ENCODE peak calls at places on chromosomes 11 and 22, in four cellular contexts. R is cardiac muscle cell; W is stimulated activated CD4-positive, alpha-beta T cell treated with anti-CD3 and anti-CD28 coated beads, TNF-alpha, amount 100 ng/mL, for 4 hours; V is brain microvascular endothelial cell. Q is an unnamed sample.

GRCh38 chr22:22417495-22418162 is 90.9 kb downstream of the ZNF280B start:
- DNase-seq in R (no peak), V (no peak), W (no peak), Q (no peak)

GRCh38 chr22:48960576-48960975 is 867.1 kb downstream of the BRD1 start:
- DNase-seq in V (no peak), R (no peak), W (no peak), Q (no peak)

GRCh38 chr11:46183819-46184218 is 62.6 kb upstream of the PHF21A start:
- DNase-seq in V (peak), R (no peak), W (no peak), Q (no peak)

GRCh38 chr22:23583153-23583552 is 3.1 kb upstream of the IGLL1 start:
- DNase-seq in R (no peak), V (no peak), W (no peak), Q (no peak)

GRCh38 chr22:24417200-24417599 is 10.2 kb upstream of the ADORA2A start:
- DNase-seq in V (no peak), R (no peak), W (no peak), Q (no peak)

GRCh38 chr11:119709638-119710346 is 19.2 kb downstream of the NECTIN1 start:
- DNase-seq in R (peak), V (peak), W (no peak), Q (peak)

GRCh38 chr11:113773416-113774173 is at the start of gene ZW10:
- DNase-seq in V (peak), R (peak), W (peak), Q (peak)

GRCh38 chr22:32083814-32084213 is 40.8 kb downstream of the SLC5A1 start:
- DNase-seq in W (no peak), V (no peak), R (no peak), Q (no peak)

GRCh38 chr22:44795701-44796630 is 43.6 kb downstream of the ARHGAP8 start:
- DNase-seq in R (no peak), W (no peak), V (no peak), Q (no peak)

GRCh38 chr11:66677599-66678375 is at the start of gene RBM4B:
- DNase-seq in W (peak), R (peak), V (peak), Q (peak)

GRCh38 chr11:117180020-117180419 is 1.5 kb downstream of the SIDT2 start:
- DNase-seq in W (no peak), R (peak), V (no peak), Q (no peak)

GRCh38 chr11:69400140-69400539 is 81.3 kb upstream of the LINC01488 start:
- DNase-seq in W (no peak), R (no peak), V (no peak), Q (no peak)

GRCh38 chr11:115496892-115497291 is 7.3 kb downstream of the CADM1 start:
- DNase-seq in V (no peak), R (no peak), W (no peak), Q (no peak)

GRCh38 chr11:27201454-27202302 is 161.1 kb downstream of the BBOX1 start:
- DNase-seq in W (no peak), R (peak), V (peak), Q (no peak)

GRCh38 chr11:103862049-103862826 is 174.2 kb upstream of the DDI1 start:
- DNase-seq in V (no peak), R (no peak), W (no peak), Q (no peak)

GRCh38 chr22:19291218-19291579 is 320 bp downstream of the CLTCL1 start:
- DNase-seq in W (peak), R (peak), V (no peak), Q (peak)

GRCh38 chr11:71991494-71991893 is 7.2 kb upstream of the IL18BP start:
- DNase-seq in V (no peak), W (no peak), R (no peak), Q (no peak)

GRCh38 chr11:1739576-1739975 is 10.8 kb downstream of the IFITM10 start:
- DNase-seq in V (no peak), R (no peak), W (no peak), Q (no peak)

GRCh38 chr11:115170133-115170815 is 333.9 kb downstream of the CADM1 start:
- DNase-seq in R (peak), V (peak), W (no peak), Q (peak)

GRCh38 chr11:17538054-17538453 is 6.2 kb downstream of the USH1C start:
- DNase-seq in R (no peak), V (no peak), W (no peak), Q (no peak)

GRCh38 chr22:37021710-37022482 is 2.4 kb downstream of the MPST start:
- DNase-seq in W (peak), V (no peak), R (peak), Q (peak)

GRCh38 chr11:100574894-100575769 is 112.0 kb upstream of the ARHGAP42 start:
- DNase-seq in W (no peak), R (peak), V (no peak), Q (no peak)

GRCh38 chr11:26522912-26523610 is 49.0 kb downstream of the MUC15 start:
- DNase-seq in W (no peak), R (peak), V (peak), Q (peak)

GRCh38 chr22:19678949-19679348 is 35.4 kb upstream of the SEPTIN5 start:
- DNase-seq in V (no peak), R (no peak), W (no peak), Q (no peak)

GRCh38 chr11:31968774-31969433 is 122.0 kb upstream of the RCN1 start:
- DNase-seq in R (peak), W (no peak), V (peak), Q (no peak)

GRCh38 chr11:93542753-93543246 is 391 bp downstream of the SMCO4 start:
- DNase-seq in V (no peak), W (peak), R (peak), Q (peak)

GRCh38 chr22:24503137-24503850 is 8.2 kb downstream of the UPB1 start:
- DNase-seq in W (peak), V (peak), R (peak), Q (peak)

GRCh38 chr11:69173326-69173725 is 17.6 kb downstream of the SMIM38 start:
- DNase-seq in R (no peak), V (no peak), W (no peak), Q (no peak)

GRCh38 chr11:8671651-8672062 is 10.8 kb downstream of the TRIM66 start:
- DNase-seq in R (peak), W (no peak), V (peak), Q (no peak)

GRCh38 chr11:66143264-66143566 is 73.1 kb downstream of the PACS1 start:
- DNase-seq in R (no peak), V (no peak), W (no peak), Q (no peak)